ENCODE peak calls at places on chromosomes 1 and 21, in five cellular contexts. X, N, E, G and C are unnamed samples. For H3K36me3, the result is how much of the 10 kb centered on the place peaks cover.

GRCh38 chr1:244735854-244736561 is 83.1 kb downstream of the DESI2 start:
- DNase-seq in X (peak), G (no peak), E (no peak), N (no peak), C (no peak)

GRCh38 chr1:205669341-205670142 is 10.8 kb downstream of the SLC45A3 start:
- DNase-seq in N (no peak), G (no peak), X (no peak), E (no peak), C (no peak)

GRCh38 chr1:224676613-224677012 is 60.5 kb downstream of the CNIH3 start:
- DNase-seq in N (no peak), X (no peak), E (no peak), G (no peak), C (no peak)

GRCh38 chr1:48203287-48203900 is 19.1 kb upstream of the SLC5A9 start:
- DNase-seq in X (peak), E (no peak), G (no peak), N (no peak), C (no peak)

GRCh38 chr1:58072450-58072849 is 474.1 kb downstream of the OMA1 start:
- DNase-seq in X (no peak), N (no peak), G (no peak), E (no peak), C (no peak)

GRCh38 chr1:210236840-210237409 is 4.3 kb downstream of the SERTAD4 start:
- DNase-seq in X (no peak), E (no peak), N (peak), G (peak), C (peak)

GRCh38 chr1:233673947-233674431 is 60.1 kb downstream of the KCNK1 start:
- DNase-seq in G (no peak), X (no peak), E (no peak), N (no peak), C (no peak)

GRCh38 chr1:246492611-246493245 is 14.4 kb downstream of the SMYD3 start:
- DNase-seq in E (peak), G (peak), X (peak), N (peak), C (no peak)

GRCh38 chr21:16794944-16795343 is 717.9 kb upstream of the CXADR start:
- DNase-seq in G (no peak), E (no peak), N (no peak), X (no peak), C (no peak)

GRCh38 chr21:44991538-44992483 is 52.0 kb downstream of the SLX9 start:
- DNase-seq in X (no peak), G (no peak), N (no peak), E (no peak), C (peak)

GRCh38 chr1:113975211-113975895 is 3.9 kb upstream of the OLFML3 start:
- DNase-seq in X (no peak), N (no peak), G (no peak), E (no peak), C (no peak)

GRCh38 chr1:2330035-2330434 is 61.3 kb downstream of the MORN1 start:
- DNase-seq in G (no peak), N (no peak), E (no peak), X (no peak), C (no peak)

GRCh38 chr1:40090652-40091355 is 6.2 kb downstream of the PPT1 start:
- DNase-seq in X (no peak), G (no peak), N (no peak), E (no peak), C (no peak)

GRCh38 chr21:46486481-46487000 is 27.9 kb downstream of the DIP2A start:
- DNase-seq in X (no peak), N (no peak), G (peak), E (no peak), C (no peak)

GRCh38 chr1:2556277-2557145 is at the start of gene TNFRSF14:
- DNase-seq in X (no peak), E (peak), G (peak), N (peak), C (peak)

GRCh38 chr1:7456683-7457082 is 314.4 kb upstream of the VAMP3 start:
- DNase-seq in N (no peak), G (no peak), X (peak), E (no peak), C (no peak)

GRCh38 chr21:27674037-27674436 is 707.1 kb upstream of the ADAMTS5 start:
- DNase-seq in E (no peak), X (no peak), N (no peak), G (no peak), C (no peak)

GRCh38 chr1:203465943-203466342 is 9.7 kb upstream of the PRELP start:
- DNase-seq in G (no peak), E (no peak), X (no peak), N (no peak), C (peak)

GRCh38 chr1:66623812-66624211 is 89.9 kb downstream of the SGIP1 start:
- DNase-seq in G (no peak), E (no peak), N (no peak), X (no peak), C (no peak)

GRCh38 chr1:208980590-208980989 is 602.9 kb upstream of the CAMK1G start:
- DNase-seq in N (no peak), X (no peak), E (no peak), G (no peak), C (no peak)

DNA sequence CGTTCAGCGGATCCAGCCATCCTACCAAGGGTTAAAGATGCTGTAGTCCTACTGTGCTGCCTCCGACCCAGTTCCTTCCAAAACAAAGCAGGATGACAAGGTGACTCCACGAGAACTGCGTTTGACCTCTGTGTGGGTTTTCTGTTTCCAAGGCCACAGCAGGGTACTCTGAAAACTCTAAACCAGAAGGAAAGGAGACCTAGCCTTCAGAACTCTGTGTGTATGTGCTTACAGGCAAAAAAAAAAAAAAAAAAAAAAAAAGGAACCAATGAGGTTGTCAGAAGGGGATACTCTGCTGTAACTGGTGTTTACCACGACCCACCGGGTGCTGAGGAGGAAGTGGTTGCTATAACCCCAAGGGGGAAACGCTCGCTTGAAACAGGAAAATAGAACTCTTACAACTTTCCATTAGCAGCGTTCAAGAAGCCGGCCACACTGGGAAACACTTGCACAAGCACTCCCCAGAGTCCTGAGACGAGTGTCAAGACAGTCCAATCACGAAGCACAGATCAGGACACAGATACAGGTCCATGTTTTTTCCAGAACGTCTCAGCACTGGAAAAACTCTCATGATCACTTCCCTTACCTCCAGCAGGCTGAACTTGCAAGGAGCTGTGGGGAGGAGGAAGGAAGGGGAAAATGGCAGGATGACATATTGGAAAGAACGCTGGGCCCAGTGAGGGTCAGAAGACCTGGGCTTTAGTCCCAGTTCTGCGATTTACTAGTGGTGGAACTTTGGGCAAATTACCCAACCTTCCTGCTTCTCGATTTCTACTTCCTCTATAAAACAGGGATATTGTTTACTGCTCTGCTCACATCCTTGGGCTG is 64.0 kb downstream of the ITPKB start:
- DNase-seq in N (peak), G (no peak), E (peak), X (no peak), C (peak)
- TF ChIP-seq POLR2AphosphoS5 in N (no peak), G (no peak), E (no peak), X (no peak), C (no peak)

DNA sequence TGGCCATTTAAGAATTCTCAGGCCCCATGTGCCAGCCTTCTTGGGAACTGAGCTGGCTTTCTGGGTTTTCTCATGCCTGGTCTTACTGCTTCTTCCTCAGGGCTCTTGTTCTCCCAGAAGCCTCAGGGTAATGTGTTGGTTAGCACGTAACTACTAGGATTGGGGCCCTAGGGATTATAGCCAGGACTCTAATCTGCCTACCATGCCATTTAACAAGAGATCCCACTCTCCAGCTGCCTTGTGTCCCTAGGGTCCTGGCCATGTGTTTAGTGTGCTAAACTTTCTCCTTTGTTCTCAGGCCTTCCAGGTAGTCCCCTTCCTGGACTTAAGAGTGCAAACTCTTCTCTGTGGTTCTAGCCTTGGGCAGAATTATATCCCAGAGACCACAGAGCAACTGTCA is 2.2 kb upstream of the SH3BGRL3 start:
- DNase-seq in G (no peak), E (no peak), X (no peak), N (no peak), C (no peak)
- H3K36me3 ChIP-seq in G (under half), E (under half), X (under half), N (under half), C (under half)

GRCh38 chr1:178388398-178389161 is 108.2 kb downstream of the CLEC20A start:
- DNase-seq in G (no peak), E (no peak), X (no peak), N (no peak), C (no peak)
- TF ChIP-seq POLR2AphosphoS5 in G (no peak), E (no peak), X (no peak), N (no peak), C (no peak)

GRCh38 chr1:94908190-94908589 is 18.7 kb downstream of the CNN3 start:
- DNase-seq in G (no peak), E (no peak), N (no peak), X (peak), C (no peak)

GRCh38 chr1:94907161-94907560 is 19.7 kb downstream of the CNN3 start:
- DNase-seq in E (no peak), G (no peak), N (no peak), X (no peak), C (no peak)

GRCh38 chr1:94905207-94905606 is 21.7 kb downstream of the CNN3 start:
- DNase-seq in E (no peak), X (no peak), N (no peak), G (no peak), C (no peak)

GRCh38 chr1:94908965-94909364 is 17.9 kb downstream of the CNN3 start:
- DNase-seq in X (no peak), N (no peak), G (no peak), E (no peak), C (no peak)

DNA sequence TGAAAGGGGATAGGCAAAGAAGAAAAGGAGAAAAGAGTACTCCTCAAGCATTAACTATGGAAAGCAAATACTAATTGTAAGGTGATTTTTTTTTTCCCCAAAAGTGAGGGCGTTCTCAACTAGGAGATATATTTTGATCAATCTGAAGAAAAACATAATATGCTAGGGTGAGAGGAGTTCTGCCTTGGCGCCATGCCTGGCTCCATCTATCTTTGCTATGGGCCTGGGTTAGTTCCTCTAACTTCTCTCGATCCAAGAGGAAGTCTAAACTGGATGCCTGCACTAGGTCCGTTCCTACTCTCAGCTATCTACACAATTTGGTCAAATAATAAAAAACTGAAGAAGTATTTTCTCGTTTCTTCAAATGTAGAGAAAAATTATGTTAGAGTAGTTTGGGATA is 20.5 kb downstream of the CNN3 start:
- DNase-seq in G (no peak), X (no peak), E (no peak), N (no peak), C (no peak)
- H3K36me3 ChIP-seq in G (under half), X (under half), E (under half), N (under half), C (under half)

DNA sequence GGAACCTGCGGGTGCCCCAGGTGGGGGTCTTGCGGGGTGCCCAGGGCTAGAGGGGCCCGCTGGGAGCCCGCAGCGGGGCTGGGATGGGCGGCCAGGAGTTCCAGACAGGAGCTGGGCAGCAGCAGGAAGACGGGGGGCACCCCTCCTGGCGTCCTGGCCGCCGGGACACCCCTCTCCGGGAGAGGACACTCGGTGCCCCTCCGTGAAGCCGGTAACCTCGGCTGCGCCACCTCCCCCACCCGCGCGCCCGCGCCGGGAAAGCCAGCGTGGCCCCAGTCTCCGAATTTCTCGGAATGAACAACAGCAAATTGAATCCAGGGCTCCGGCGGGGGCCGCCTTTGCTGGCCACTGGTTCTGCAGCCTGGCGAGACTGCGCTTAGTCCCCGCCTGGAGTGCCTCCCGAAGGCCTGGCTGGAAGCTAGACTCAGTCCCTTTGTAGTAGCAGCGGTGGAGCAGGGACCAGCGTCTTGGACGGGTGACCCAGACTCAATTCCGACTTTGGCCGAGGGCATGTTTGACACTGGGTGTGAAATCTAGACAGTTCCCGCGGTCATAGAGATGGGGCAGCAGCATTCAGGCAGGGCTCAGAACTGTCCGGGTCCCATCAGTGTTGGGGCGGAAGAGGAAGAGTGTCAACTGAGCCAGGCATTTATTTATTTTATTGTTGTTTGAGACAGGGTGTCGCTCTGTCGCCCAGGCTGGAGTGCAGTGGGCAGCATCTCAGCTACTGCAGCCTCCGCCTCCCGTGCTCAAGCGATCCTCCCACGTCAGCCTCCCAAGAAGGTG is 766 bp downstream of the IFNGR2 start:
- DNase-seq in E (peak), X (peak), N (peak), G (peak), C (peak)
- TF ChIP-seq POLR2AphosphoS5 in E (no peak), X (no peak), N (peak), G (no peak), C (no peak)

GRCh38 chr1:155669233-155670162 is 19.1 kb downstream of the YY1AP1 start:
- DNase-seq in X (no peak), E (no peak), G (no peak), N (no peak), C (no peak)

GRCh38 chr1:155678027-155678426 is 10.5 kb downstream of the YY1AP1 start:
- DNase-seq in N (no peak), E (no peak), X (no peak), G (no peak), C (no peak)

GRCh38 chr1:155671750-155672149 is 16.8 kb downstream of the YY1AP1 start:
- DNase-seq in X (no peak), G (no peak), N (no peak), E (no peak), C (no peak)

DNA sequence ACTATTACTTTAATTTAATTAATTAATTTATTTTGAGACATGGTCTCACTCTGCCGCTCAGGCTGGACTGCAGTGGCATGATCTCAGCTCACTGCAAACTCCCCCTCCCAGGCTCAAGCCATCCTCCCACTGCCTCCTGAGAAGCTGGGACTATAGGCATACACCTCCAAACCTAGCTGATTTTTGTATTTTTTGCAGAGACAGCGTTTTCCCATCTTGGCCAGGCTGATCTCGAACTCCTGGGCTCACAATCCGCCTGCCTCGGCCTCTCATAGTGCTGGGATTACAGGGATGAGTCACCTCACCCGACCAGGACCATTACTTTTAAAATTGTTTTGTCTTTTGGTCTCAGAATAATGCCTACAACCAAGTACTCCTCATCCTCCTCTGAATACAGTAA is 15.6 kb downstream of the YY1AP1 start:
- DNase-seq in N (no peak), X (no peak), G (no peak), E (no peak), C (no peak)
- H3K36me3 ChIP-seq in N (half or more), X (half or more), G (under half), E (half or more), C (under half)

GRCh38 chr1:31588751-31589515 is 12.6 kb downstream of the TINAGL1 start:
- DNase-seq in X (peak), E (peak), N (peak), G (no peak), C (peak)

GRCh38 chr1:31586376-31587327 is 10.3 kb downstream of the TINAGL1 start:
- DNase-seq in X (peak), N (no peak), G (no peak), E (no peak), C (no peak)

GRCh38 chr1:31585736-31586365 is 9.5 kb downstream of the TINAGL1 start:
- DNase-seq in E (no peak), N (no peak), G (no peak), X (no peak), C (no peak)

GRCh38 chr1:31584869-31585735 is 8.8 kb downstream of the TINAGL1 start:
- DNase-seq in G (no peak), E (no peak), X (no peak), N (no peak), C (no peak)

DNA sequence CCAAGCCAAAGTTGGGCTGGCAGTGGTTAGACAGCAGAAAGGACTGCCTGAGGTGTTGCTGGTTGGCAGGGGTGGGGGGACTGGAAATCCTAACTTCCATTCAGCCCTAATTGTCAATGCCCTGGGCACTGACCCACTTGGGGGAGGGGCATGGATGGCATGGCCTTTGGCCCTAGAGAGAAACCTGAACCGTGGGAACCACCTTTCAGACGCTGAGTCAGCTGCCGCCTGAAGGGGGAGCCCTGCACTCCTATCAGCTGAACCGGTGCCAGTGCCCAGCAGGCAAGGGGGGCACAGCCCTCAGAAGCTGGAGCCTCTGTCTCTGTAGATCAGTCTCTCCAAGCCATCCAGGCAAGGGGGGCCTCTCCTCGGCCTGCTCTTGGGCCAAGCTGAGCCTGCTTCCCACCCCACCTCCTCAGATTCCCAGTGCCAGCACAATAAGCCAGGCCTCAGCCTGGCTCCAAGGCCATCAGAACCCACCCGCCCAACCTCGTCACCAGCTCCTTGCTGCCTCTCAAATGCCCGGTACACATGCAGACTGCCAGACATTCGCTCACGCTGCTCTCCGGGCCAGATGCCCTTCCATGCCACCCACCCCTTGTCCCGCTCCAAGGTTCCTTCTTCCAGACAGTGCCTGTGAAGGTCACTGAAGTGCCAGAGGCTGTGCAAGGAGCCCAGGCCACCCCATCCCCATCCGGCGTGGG is 11.6 kb downstream of the TINAGL1 start:
- DNase-seq in N (peak), G (peak), X (peak), E (peak), C (peak)
- TF ChIP-seq POLR2AphosphoS5 in N (peak), G (no peak), X (no peak), E (peak), C (peak)